ENCODE peak calls at places on chromosomes 5 and 9, in five cellular contexts. N, H, K, A and I are unnamed samples. For H3K27me3 and H3K4me1, the result is how much of the 10 kb centered on the place peaks cover.

GRCh38 chr9:136645343-136645902 is 17.3 kb upstream of the EGFL7 start:
- DNase-seq in N (no peak), A (no peak), K (no peak), H (no peak), I (no peak)

GRCh38 chr5:126680215-126680817 is 79.6 kb downstream of the PHAX start:
- DNase-seq in N (no peak), A (peak), H (no peak), K (no peak), I (no peak)

GRCh38 chr5:81398741-81399140 is 4.8 kb upstream of the ACOT12 start:
- DNase-seq in H (no peak), N (no peak), A (no peak), K (no peak), I (no peak)

GRCh38 chr9:113409481-113409880 is 994 bp downstream of the POLE3 start:
- DNase-seq in N (no peak), H (no peak), K (no peak), A (no peak), I (no peak)

GRCh38 chr9:81622471-81623245 is 66.7 kb downstream of the TLE1 start:
- DNase-seq in H (no peak), K (no peak), N (no peak), A (no peak), I (no peak)

GRCh38 chr9:121696935-121697334 is 45.5 kb downstream of the DAB2IP start:
- DNase-seq in H (no peak), A (no peak), N (no peak), K (no peak), I (no peak)

GRCh38 chr9:131813116-131813515 is 73.2 kb upstream of the RAPGEF1 start:
- DNase-seq in N (no peak), K (no peak), H (no peak), A (no peak), I (no peak)

GRCh38 chr5:127321465-127321864 is 30.9 kb downstream of the MEGF10 start:
- DNase-seq in A (no peak), N (no peak), H (no peak), K (no peak), I (no peak)

GRCh38 chr5:57066921-57067914 is 106.6 kb upstream of the GPBP1 start:
- DNase-seq in N (no peak), K (no peak), A (no peak), H (no peak), I (no peak)

GRCh38 chr9:109098221-109098959 is 21.4 kb downstream of the TMEM245 start:
- DNase-seq in H (peak), K (no peak), N (no peak), A (no peak), I (peak)

GRCh38 chr9:71721786-71722295 is 46.5 kb downstream of the CEMIP2 start:
- DNase-seq in H (no peak), K (no peak), A (no peak), N (no peak), I (no peak)

GRCh38 chr5:173881811-173882575 is 6.2 kb upstream of the CPEB4 start:
- DNase-seq in A (no peak), N (no peak), K (no peak), H (no peak), I (no peak)

GRCh38 chr9:116501871-116502270 is 185.2 kb upstream of the TRIM32 start:
- DNase-seq in H (no peak), N (no peak), K (no peak), A (no peak), I (no peak)

GRCh38 chr9:127796899-127797370 is 5.7 kb upstream of the FPGS start:
- DNase-seq in N (no peak), H (no peak), K (no peak), A (no peak), I (no peak)

GRCh38 chr9:110340306-110340705 is 2.6 kb upstream of the TXNDC8 start:
- DNase-seq in H (no peak), A (no peak), N (no peak), K (no peak), I (no peak)

GRCh38 chr5:102999191-102999590 is 120.7 kb downstream of the GIN1 start:
- DNase-seq in N (no peak), H (no peak), A (no peak), K (peak), I (no peak)

GRCh38 chr9:20513126-20513913 is 109.0 kb downstream of the MLLT3 start:
- DNase-seq in A (no peak), H (no peak), N (no peak), K (no peak), I (no peak)

GRCh38 chr5:71971862-71972261 is 135.4 kb upstream of the MAP1B start:
- DNase-seq in A (no peak), N (no peak), H (no peak), K (no peak), I (no peak)

GRCh38 chr9:134778841-134779411 is 101.7 kb upstream of the FCN2 start:
- DNase-seq in K (peak), H (peak), A (peak), N (peak), I (peak)

GRCh38 chr5:159038907-159039306 is 60.8 kb downstream of the EBF1 start:
- DNase-seq in N (no peak), H (no peak), A (no peak), K (no peak), I (no peak)

GRCh38 chr9:35940474-35941467 is 17.2 kb downstream of the OR2S2 start:
- DNase-seq in A (no peak), K (no peak), H (no peak), N (no peak), I (no peak)
- H3K27me3 ChIP-seq in A (under half), K (under half), H (under half), N (under half), I (under half)

GRCh38 chr5:59354811-59355210 is 538.7 kb downstream of the PDE4D start:
- DNase-seq in H (no peak), N (no peak), A (no peak), K (no peak), I (no peak)

GRCh38 chr5:59358497-59358896 is 535.0 kb downstream of the PDE4D start:
- DNase-seq in K (peak), H (no peak), N (no peak), A (no peak), I (no peak)

GRCh38 chr5:59358005-59358404 is 535.5 kb downstream of the PDE4D start:
- DNase-seq in K (no peak), H (no peak), N (no peak), A (no peak), I (no peak)

GRCh38 chr5:59357421-59357977 is 536.0 kb downstream of the PDE4D start:
- DNase-seq in N (no peak), A (no peak), K (no peak), H (no peak), I (no peak)

DNA sequence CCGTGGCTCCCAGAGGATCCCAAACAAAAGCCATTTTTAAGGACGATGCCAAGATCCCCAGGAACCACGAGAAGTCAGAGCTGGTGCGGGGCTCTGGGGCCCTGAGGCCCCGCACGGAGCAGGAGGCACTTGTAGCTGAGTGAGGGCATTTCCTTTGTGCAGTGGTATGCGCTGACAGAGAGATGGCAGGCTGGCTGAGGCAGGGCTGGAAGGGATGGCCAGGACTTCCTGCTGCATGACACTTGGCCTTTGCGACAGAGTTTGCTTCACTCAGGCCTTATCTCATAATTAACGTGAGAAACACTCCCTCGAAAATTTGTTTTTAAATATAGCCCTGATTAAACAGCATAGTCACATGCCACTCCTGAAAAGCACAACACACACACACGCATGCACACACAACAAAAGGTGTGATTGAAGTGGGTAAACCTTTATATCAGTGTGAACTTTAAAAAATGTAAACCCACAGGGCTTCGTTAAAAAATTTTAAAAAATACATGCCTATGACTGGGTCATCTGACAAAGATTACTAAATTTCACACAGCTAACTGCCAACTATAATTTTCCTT is 536.6 kb downstream of the PDE4D start:
- DNase-seq in K (peak), H (no peak), N (peak), A (no peak), I (peak)
- TF ChIP-seq POLR2A in K (no peak), H (no peak), N (no peak), A (no peak), I (no peak)

DNA sequence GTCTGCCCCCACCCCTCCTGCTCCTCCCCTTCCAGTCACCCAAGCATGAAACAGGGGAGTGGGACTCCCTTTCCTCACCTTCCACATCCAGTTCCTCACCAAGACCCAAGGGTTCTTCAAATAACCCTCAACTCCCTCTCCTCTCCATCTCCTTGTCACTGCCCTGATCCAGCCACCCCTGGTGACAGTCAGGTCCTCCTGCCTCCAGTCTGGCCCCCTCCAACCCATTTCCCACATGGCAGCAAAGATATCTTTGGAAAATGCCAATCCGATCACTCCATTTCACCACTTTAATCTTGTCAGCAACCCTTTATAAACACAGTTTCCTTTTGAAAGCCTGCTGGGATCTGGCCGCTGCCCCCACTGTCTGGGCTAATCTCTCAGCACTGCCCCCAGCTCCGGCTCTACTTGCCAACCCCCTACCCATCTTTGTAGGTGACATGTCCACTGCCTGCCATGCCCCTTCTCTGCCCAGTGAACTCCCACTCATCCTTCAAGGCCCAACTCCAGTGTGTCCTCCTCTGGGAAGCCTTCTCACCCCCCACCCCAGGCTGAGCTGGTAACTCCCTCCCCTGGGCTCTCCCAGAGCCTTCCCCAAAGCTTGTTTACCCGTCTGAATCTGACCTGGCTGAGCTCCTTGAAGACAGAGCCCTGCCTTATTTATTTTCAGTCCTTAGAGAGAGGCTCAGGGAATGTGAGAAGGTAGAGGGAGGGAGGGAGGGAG is 781 bp upstream of the MYOZ3 start:
- DNase-seq in N (no peak), H (no peak), K (no peak), A (no peak), I (no peak)
- H3K4me1 ChIP-seq in N (under half), H (under half), K (under half), A (under half), I (under half)

DNA sequence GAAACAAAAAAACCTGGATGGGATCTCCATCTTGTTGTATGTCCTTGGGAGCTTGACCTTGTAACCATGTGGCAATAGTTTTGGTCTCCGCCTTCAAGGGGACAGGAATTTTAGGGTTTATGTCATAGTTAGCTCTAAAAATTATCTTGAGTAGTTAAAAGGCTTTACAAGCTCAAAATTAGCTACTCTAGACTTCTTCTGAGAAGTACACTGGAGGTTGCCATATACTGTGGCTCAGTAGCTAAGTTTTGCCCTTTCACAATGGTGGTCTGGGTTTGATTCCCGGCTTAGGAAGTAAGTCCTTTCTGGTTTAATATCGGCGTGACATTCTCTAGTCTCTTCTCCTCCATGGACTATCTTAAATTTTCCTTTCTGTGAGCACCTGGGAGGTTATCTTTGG is 48.9 kb upstream of the DMAC1 start:
- DNase-seq in K (no peak), A (no peak), H (no peak), N (no peak), I (no peak)
- H3K27me3 ChIP-seq in K (under half), A (under half), H (under half), N (under half), I (under half)